ENCODE peak calls at places on chromosomes 6 and 20, in eight cellular contexts. One of them, this sample, is unnamed.

GRCh38 chr6:15754035-15754705 is 91.3 kb upstream of the DTNBP1 start:
- DNase-seq in thoracic aorta: no peak
- DNase-seq in tibial nerve: no peak
- DNase-seq in HepG2: no peak
- DNase-seq in psoas muscle: no peak
- DNase-seq in fibroblast of lung: peak; percentile 41
- DNase-seq in GM23338: peak; percentile 59
- DNase-seq in colonic mucosa: no peak
- DNase-seq in this sample: no peak

GRCh38 chr20:13492001-13492480 is 146.7 kb downstream of the TASP1 start:
- DNase-seq in thoracic aorta: no peak
- DNase-seq in tibial nerve: peak; percentile 40
- DNase-seq in HepG2: no peak
- DNase-seq in psoas muscle: no peak
- DNase-seq in fibroblast of lung: peak; percentile 82
- DNase-seq in GM23338: peak; percentile 89
- DNase-seq in colonic mucosa: no peak
- DNase-seq in this sample: no peak

GRCh38 chr20:5621305-5621704 is 128.9 kb upstream of the SHLD1 start:
- DNase-seq in thoracic aorta: no peak
- DNase-seq in tibial nerve: no peak
- DNase-seq in HepG2: no peak
- DNase-seq in psoas muscle: no peak
- DNase-seq in fibroblast of lung: peak; percentile 76
- DNase-seq in GM23338: no peak
- DNase-seq in colonic mucosa: no peak
- DNase-seq in this sample: no peak

GRCh38 chr20:34122274-34122980 is 10.4 kb upstream of the EIF2S2 start:
- DNase-seq in thoracic aorta: no peak
- DNase-seq in tibial nerve: no peak
- DNase-seq in HepG2: no peak
- DNase-seq in psoas muscle: no peak
- DNase-seq in fibroblast of lung: no peak
- DNase-seq in GM23338: no peak
- DNase-seq in colonic mucosa: no peak
- DNase-seq in this sample: no peak

GRCh38 chr6:169923468-169924464 is 172.3 kb downstream of the ERMARD start:
- DNase-seq in thoracic aorta: no peak
- DNase-seq in tibial nerve: no peak
- DNase-seq in HepG2: no peak
- DNase-seq in psoas muscle: no peak
- DNase-seq in fibroblast of lung: no peak
- DNase-seq in GM23338: no peak
- DNase-seq in colonic mucosa: no peak
- DNase-seq in this sample: no peak

GRCh38 chr20:56653221-56653620 is 24.1 kb downstream of the TFAP2C start:
- DNase-seq in thoracic aorta: no peak
- DNase-seq in tibial nerve: no peak
- DNase-seq in HepG2: no peak
- DNase-seq in psoas muscle: no peak
- DNase-seq in fibroblast of lung: no peak
- DNase-seq in GM23338: no peak
- DNase-seq in colonic mucosa: no peak
- DNase-seq in this sample: no peak

GRCh38 chr6:136344420-136344819 is 54.8 kb upstream of the BCLAF1 start:
- DNase-seq in thoracic aorta: no peak
- DNase-seq in tibial nerve: no peak
- DNase-seq in HepG2: no peak
- DNase-seq in psoas muscle: no peak
- DNase-seq in fibroblast of lung: peak; percentile 92
- DNase-seq in GM23338: no peak
- DNase-seq in colonic mucosa: no peak
- DNase-seq in this sample: no peak

GRCh38 chr6:65182681-65183080 is 524.3 kb downstream of the EYS start:
- DNase-seq in thoracic aorta: no peak
- DNase-seq in tibial nerve: no peak
- DNase-seq in HepG2: no peak
- DNase-seq in psoas muscle: no peak
- DNase-seq in fibroblast of lung: peak; percentile 78
- DNase-seq in GM23338: no peak
- DNase-seq in colonic mucosa: no peak
- DNase-seq in this sample: no peak

GRCh38 chr6:142289687-142290086 is 12.1 kb upstream of the ADGRG6 start:
- DNase-seq in thoracic aorta: no peak
- DNase-seq in tibial nerve: no peak
- DNase-seq in HepG2: no peak
- DNase-seq in psoas muscle: no peak
- DNase-seq in fibroblast of lung: no peak
- DNase-seq in GM23338: no peak
- DNase-seq in colonic mucosa: no peak
- DNase-seq in this sample: no peak

GRCh38 chr6:158548418-158549161 is 11.3 kb upstream of the TMEM181 start:
- DNase-seq in thoracic aorta: no peak
- DNase-seq in tibial nerve: no peak
- DNase-seq in HepG2: no peak
- DNase-seq in psoas muscle: no peak
- DNase-seq in fibroblast of lung: no peak
- DNase-seq in GM23338: peak; percentile 65
- DNase-seq in colonic mucosa: no peak
- DNase-seq in this sample: no peak

GRCh38 chr20:41577129-41578009 is 40.8 kb downstream of the CHD6 start:
- DNase-seq in thoracic aorta: no peak
- DNase-seq in tibial nerve: no peak
- DNase-seq in HepG2: peak; percentile 93
- DNase-seq in psoas muscle: no peak
- DNase-seq in fibroblast of lung: no peak
- DNase-seq in GM23338: no peak
- DNase-seq in colonic mucosa: no peak
- DNase-seq in this sample: no peak

GRCh38 chr6:170317718-170318117 is 11.2 kb downstream of the FAM120B start:
- DNase-seq in thoracic aorta: no peak
- DNase-seq in tibial nerve: no peak
- DNase-seq in HepG2: no peak
- DNase-seq in psoas muscle: no peak
- DNase-seq in fibroblast of lung: no peak
- DNase-seq in GM23338: no peak
- DNase-seq in colonic mucosa: no peak
- DNase-seq in this sample: no peak

GRCh38 chr6:82954937-82955577 is 110.6 kb downstream of the UBE3D start:
- DNase-seq in thoracic aorta: no peak
- DNase-seq in tibial nerve: no peak
- DNase-seq in HepG2: no peak
- DNase-seq in psoas muscle: no peak
- DNase-seq in fibroblast of lung: peak; percentile 50
- DNase-seq in GM23338: no peak
- DNase-seq in colonic mucosa: no peak
- DNase-seq in this sample: no peak

GRCh38 chr6:25359191-25359861 is 80.2 kb downstream of the CARMIL1 start:
- DNase-seq in thoracic aorta: peak; percentile 14
- DNase-seq in tibial nerve: no peak
- DNase-seq in HepG2: no peak
- DNase-seq in psoas muscle: peak; percentile 61
- DNase-seq in fibroblast of lung: peak; percentile 76
- DNase-seq in GM23338: peak; percentile 33
- DNase-seq in colonic mucosa: no peak
- DNase-seq in this sample: no peak

GRCh38 chr20:18166241-18166881 is 28.7 kb downstream of the KAT14 start:
- DNase-seq in thoracic aorta: no peak
- DNase-seq in tibial nerve: no peak
- DNase-seq in HepG2: no peak
- DNase-seq in psoas muscle: no peak
- DNase-seq in fibroblast of lung: no peak
- DNase-seq in GM23338: peak; percentile 27
- DNase-seq in colonic mucosa: peak; percentile 65
- DNase-seq in this sample: no peak

GRCh38 chr6:40714576-40715500 is 127.7 kb upstream of the LRFN2 start:
- DNase-seq in thoracic aorta: no peak
- DNase-seq in tibial nerve: no peak
- DNase-seq in HepG2: peak; percentile 97
- DNase-seq in psoas muscle: no peak
- DNase-seq in fibroblast of lung: no peak
- DNase-seq in GM23338: no peak
- DNase-seq in colonic mucosa: peak; percentile 78
- DNase-seq in this sample: peak; percentile 51

GRCh38 chr6:89035252-89036106 is 45.1 kb upstream of the PNRC1 start:
- DNase-seq in thoracic aorta: peak; percentile 84
- DNase-seq in tibial nerve: peak; percentile 53
- DNase-seq in HepG2: peak; percentile 73
- DNase-seq in psoas muscle: peak; percentile 96
- DNase-seq in fibroblast of lung: peak; percentile 100
- DNase-seq in GM23338: no peak
- DNase-seq in colonic mucosa: peak; percentile 84
- DNase-seq in this sample: peak; percentile 41

GRCh38 chr20:62496525-62497218 is 20.9 kb upstream of the GATA5 start:
- DNase-seq in thoracic aorta: no peak
- DNase-seq in tibial nerve: no peak
- DNase-seq in HepG2: no peak
- DNase-seq in psoas muscle: no peak
- DNase-seq in fibroblast of lung: no peak
- DNase-seq in GM23338: peak; percentile 87
- DNase-seq in colonic mucosa: no peak
- DNase-seq in this sample: no peak

GRCh38 chr20:36094497-36094896 is 60.0 kb upstream of the EPB41L1 start:
- DNase-seq in thoracic aorta: no peak
- DNase-seq in tibial nerve: no peak
- DNase-seq in HepG2: no peak
- DNase-seq in psoas muscle: no peak
- DNase-seq in fibroblast of lung: peak; percentile 26
- DNase-seq in GM23338: peak; percentile 63
- DNase-seq in colonic mucosa: peak; percentile 64
- DNase-seq in this sample: no peak

GRCh38 chr6:99148761-99149160 is 200.7 kb downstream of the FAXC start:
- DNase-seq in thoracic aorta: no peak
- DNase-seq in tibial nerve: no peak
- DNase-seq in HepG2: no peak
- DNase-seq in psoas muscle: no peak
- DNase-seq in fibroblast of lung: no peak
- DNase-seq in GM23338: no peak
- DNase-seq in colonic mucosa: no peak
- DNase-seq in this sample: no peak
- H3K4me3 ChIP-seq in thoracic aorta: no peak overlapping the region
- H3K4me3 ChIP-seq in tibial nerve: no peak overlapping the region
- H3K4me3 ChIP-seq in HepG2: no peak overlapping the region
- H3K4me3 ChIP-seq in psoas muscle: no peak overlapping the region
- H3K4me3 ChIP-seq in fibroblast of lung: no peak overlapping the region
- H3K4me3 ChIP-seq in GM23338: no peak overlapping the region
- H3K4me3 ChIP-seq in colonic mucosa: no peak overlapping the region
- H3K4me3 ChIP-seq in this sample: no peak overlapping the region

GRCh38 chr6:137407816-137408215 is 86.4 kb downstream of the OLIG3 start:
- DNase-seq in thoracic aorta: no peak
- DNase-seq in tibial nerve: no peak
- DNase-seq in HepG2: no peak
- DNase-seq in psoas muscle: no peak
- DNase-seq in fibroblast of lung: no peak
- DNase-seq in GM23338: no peak
- DNase-seq in colonic mucosa: no peak
- DNase-seq in this sample: no peak

GRCh38 chr6:137412562-137412961 is 81.6 kb downstream of the OLIG3 start:
- DNase-seq in thoracic aorta: no peak
- DNase-seq in tibial nerve: no peak
- DNase-seq in HepG2: no peak
- DNase-seq in psoas muscle: no peak
- DNase-seq in fibroblast of lung: no peak
- DNase-seq in GM23338: no peak
- DNase-seq in colonic mucosa: no peak
- DNase-seq in this sample: no peak

GRCh38 chr6:137405806-137406205 is 88.4 kb downstream of the OLIG3 start:
- DNase-seq in thoracic aorta: no peak
- DNase-seq in tibial nerve: no peak
- DNase-seq in HepG2: no peak
- DNase-seq in psoas muscle: no peak
- DNase-seq in fibroblast of lung: no peak
- DNase-seq in GM23338: no peak
- DNase-seq in colonic mucosa: no peak
- DNase-seq in this sample: no peak

GRCh38 chr6:137413482-137413881 is 80.7 kb downstream of the OLIG3 start:
- DNase-seq in thoracic aorta: no peak
- DNase-seq in tibial nerve: no peak
- DNase-seq in HepG2: peak; percentile 82
- DNase-seq in psoas muscle: no peak
- DNase-seq in fibroblast of lung: no peak
- DNase-seq in GM23338: no peak
- DNase-seq in colonic mucosa: no peak
- DNase-seq in this sample: no peak

DNA sequence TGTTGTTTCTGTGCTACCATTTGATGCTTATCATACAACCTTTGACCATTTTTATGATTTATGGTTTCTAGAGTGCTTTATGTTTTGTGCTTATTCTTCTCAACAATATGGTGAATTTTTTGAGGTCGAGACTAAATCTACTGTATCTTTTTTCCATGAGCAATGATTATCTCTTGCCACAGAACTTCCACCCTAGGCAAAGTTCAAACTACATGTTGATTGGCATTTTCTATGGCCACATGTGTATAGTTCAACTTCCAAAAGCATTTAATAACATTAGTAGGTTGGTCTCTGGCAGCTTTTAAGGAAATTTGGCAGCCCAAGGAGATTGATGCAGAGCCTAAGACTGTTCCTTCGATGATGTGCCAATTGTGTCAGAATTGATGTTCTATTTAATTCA is 84.8 kb downstream of the OLIG3 start:
- DNase-seq in thoracic aorta: no peak
- DNase-seq in tibial nerve: no peak
- DNase-seq in HepG2: no peak
- DNase-seq in psoas muscle: no peak
- DNase-seq in fibroblast of lung: no peak
- DNase-seq in GM23338: no peak
- DNase-seq in colonic mucosa: no peak
- DNase-seq in this sample: no peak
- H3K27me3 ChIP-seq in thoracic aorta: no peaks in the 10 kb centered on the region
- H3K27me3 ChIP-seq in tibial nerve: no peaks in the 10 kb centered on the region
- H3K27me3 ChIP-seq in HepG2: no peaks in the 10 kb centered on the region
- H3K27me3 ChIP-seq in psoas muscle: no peaks in the 10 kb centered on the region
- H3K27me3 ChIP-seq in fibroblast of lung: no peaks in the 10 kb centered on the region
- H3K27me3 ChIP-seq in GM23338: no peaks in the 10 kb centered on the region
- H3K27me3 ChIP-seq in colonic mucosa: no peaks in the 10 kb centered on the region
- H3K27me3 ChIP-seq in this sample: no peaks in the 10 kb centered on the region

GRCh38 chr6:37173573-37174195 is 3.7 kb downstream of the PIM1 start:
- DNase-seq in thoracic aorta: no peak
- DNase-seq in tibial nerve: no peak
- DNase-seq in HepG2: no peak
- DNase-seq in psoas muscle: no peak
- DNase-seq in fibroblast of lung: no peak
- DNase-seq in GM23338: no peak
- DNase-seq in colonic mucosa: no peak
- DNase-seq in this sample: no peak
- H3K4me3 ChIP-seq in thoracic aorta: peak overlapping the region; percentile 99
- H3K4me3 ChIP-seq in tibial nerve: no peak overlapping the region
- H3K4me3 ChIP-seq in HepG2: peak overlapping the region; percentile 100
- H3K4me3 ChIP-seq in psoas muscle: peak overlapping the region; percentile 97
- H3K4me3 ChIP-seq in fibroblast of lung: no peak overlapping the region
- H3K4me3 ChIP-seq in GM23338: peak overlapping the region; percentile 64
- H3K4me3 ChIP-seq in colonic mucosa: peak overlapping the region; percentile 14
- H3K4me3 ChIP-seq in this sample: no peak overlapping the region

DNA sequence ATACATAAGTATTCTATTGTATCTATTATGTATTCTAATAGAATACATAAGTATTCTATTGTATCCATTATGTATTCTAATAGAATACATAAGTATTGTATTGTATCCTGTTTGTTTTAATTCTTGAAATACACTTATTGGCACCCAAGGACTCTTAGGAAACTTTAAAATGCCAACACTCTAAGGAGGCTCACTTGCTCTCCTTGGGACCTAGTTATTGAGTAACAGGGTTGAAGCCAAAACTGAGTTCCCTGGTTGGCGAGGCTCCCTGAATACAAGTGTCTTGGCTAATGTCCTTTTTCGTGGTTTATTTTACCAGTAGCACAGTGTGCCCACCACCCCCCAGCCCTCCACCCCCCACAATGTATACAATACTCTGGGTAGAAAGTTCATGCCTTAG is 32.7 kb upstream of the PRDM1 start:
- DNase-seq in thoracic aorta: no peak
- DNase-seq in tibial nerve: no peak
- DNase-seq in HepG2: no peak
- DNase-seq in psoas muscle: no peak
- DNase-seq in fibroblast of lung: no peak
- DNase-seq in GM23338: no peak
- DNase-seq in colonic mucosa: no peak
- DNase-seq in this sample: no peak
- H3K27me3 ChIP-seq in thoracic aorta: no peaks in the 10 kb centered on the region
- H3K27me3 ChIP-seq in tibial nerve: no peaks in the 10 kb centered on the region
- H3K27me3 ChIP-seq in HepG2: peaks cover 17% of the 10 kb centered on the region
- H3K27me3 ChIP-seq in psoas muscle: no peaks in the 10 kb centered on the region
- H3K27me3 ChIP-seq in fibroblast of lung: no peaks in the 10 kb centered on the region
- H3K27me3 ChIP-seq in GM23338: peaks cover 9% of the 10 kb centered on the region
- H3K27me3 ChIP-seq in colonic mucosa: no peaks in the 10 kb centered on the region
- H3K27me3 ChIP-seq in this sample: no peaks in the 10 kb centered on the region

This sample was measured in Peyer's patch.